ENCODE peak calls at places on chromosomes 4 and X, in five cellular contexts. B is globus pallidus; U is astrocyte of the spinal cord; K is GM06990; X is stimulated activated CD4-positive, alpha-beta T cell treated with anti-CD3 and anti-CD28 coated beads, Interleukin-15, amount 100 ng/mL, for 1 hour. Z is an unnamed sample.

GRCh38 chrX:103256651-103257050 is 1.7 kb upstream of the TCEAL8 start:
- DNase-seq in U (no peak), B (no peak), K (no peak), X (no peak), Z (no peak)

GRCh38 chrX:133185119-133185518 is 33.0 kb downstream of the TFDP3 start:
- DNase-seq in U (no peak), X (no peak), K (no peak), B (no peak), Z (no peak)

GRCh38 chrX:107978707-107979307 is 3.4 kb downstream of the TEX13B start:
- DNase-seq in B (no peak), X (no peak), U (peak; percentile 5), K (no peak), Z (no peak)

GRCh38 chr4:110129544-110129943 is 68.9 kb downstream of the ELOVL6 start:
- DNase-seq in U (no peak), B (no peak), X (no peak), K (no peak), Z (no peak)

GRCh38 chr4:123481034-123481433 is 84.4 kb downstream of the SPRY1 start:
- DNase-seq in K (no peak), X (no peak), B (no peak), U (peak; percentile 91), Z (no peak)

GRCh38 chrX:40383969-40384368 is 196.8 kb upstream of the ATP6AP2 start:
- DNase-seq in B (no peak), X (no peak), U (no peak), K (no peak), Z (no peak)

GRCh38 chrX:150889131-150889530 is 9.3 kb downstream of the CD99L2 start:
- DNase-seq in B (peak; percentile 43), X (no peak), K (no peak), U (no peak), Z (no peak)

GRCh38 chr4:147078875-147079658 is 133.4 kb upstream of the TTC29 start:
- DNase-seq in K (no peak), X (no peak), B (peak; percentile 20), U (no peak), Z (no peak)

GRCh38 chr4:75653845-75654503 is 19.2 kb downstream of the G3BP2 start:
- DNase-seq in B (no peak), U (peak; percentile 28), K (no peak), X (no peak), Z (no peak)

GRCh38 chr4:159540038-159540437 is 437.2 kb downstream of the RAPGEF2 start:
- DNase-seq in U (no peak), B (no peak), X (no peak), K (no peak), Z (no peak)

GRCh38 chr4:5165419-5166369 is 114.4 kb downstream of the STK32B start:
- DNase-seq in X (no peak), B (no peak), U (peak; percentile 62), K (no peak), Z (no peak)